ENCODE peak calls at places on chromosomes 13 and 19, in four cellular contexts. Y is GM12878, W is left lung, F is gastroesophageal sphincter. J is an unnamed sample.
A peak's percentile ranks its signal among the peaks of the same experiment; 100 is the strongest.

GRCh38 chr13:50068508-50068907 is 53.3 kb downstream of the KCNRG start:
- ATAC-seq in W (no peak), Y (no peak), F (no peak), J (no peak)

GRCh38 chr13:99145461-99145860 is 55.2 kb upstream of the UBAC2 start:
- ATAC-seq in Y (no peak), W (no peak), F (no peak), J (no peak)

GRCh38 chr13:57044910-57045309 is 95.8 kb upstream of the PRR20A start:
- ATAC-seq in W (no peak), F (no peak), Y (no peak), J (no peak)

GRCh38 chr19:51784922-51785690 is 9.9 kb upstream of the FPR3 start:
- ATAC-seq in W (peak; percentile 83), Y (peak; percentile 22), F (peak; percentile 93), J (no peak)

GRCh38 chr13:81017525-81018152 is 676.7 kb upstream of the SPRY2 start:
- ATAC-seq in F (no peak), W (peak; percentile 77), Y (peak; percentile 88), J (peak; percentile 85)

GRCh38 chr13:34750078-34750703 is 191.9 kb upstream of the NBEA start:
- ATAC-seq in F (peak; percentile 40), Y (peak; percentile 77), W (peak; percentile 38), J (peak; percentile 84)

GRCh38 chr19:55400281-55401087 is 7.1 kb downstream of the UBE2S start:
- ATAC-seq in F (no peak), W (no peak), Y (no peak), J (no peak)

GRCh38 chr19:13803038-13803437 is 7.8 kb downstream of the ZSWIM4 start:
- ATAC-seq in F (no peak), W (peak; percentile 84), Y (no peak), J (no peak)

GRCh38 chr19:10742494-10742893 is 24.6 kb downstream of the DNM2 start:
- ATAC-seq in Y (no peak), W (no peak), F (peak; percentile 57), J (no peak)

GRCh38 chr19:51097166-51097736 is 11.0 kb downstream of the CTU1 start:
- ATAC-seq in W (peak; percentile 78), F (no peak), Y (peak; percentile 92), J (peak; percentile 79)

GRCh38 chr13:75226092-75226491 is 255.9 kb downstream of the TBC1D4 start:
- ATAC-seq in F (no peak), Y (no peak), W (peak; percentile 87), J (peak; percentile 6)

GRCh38 chr19:39154626-39155100 is 29.1 kb downstream of the PAK4 start:
- ATAC-seq in W (peak; percentile 72), Y (no peak), F (no peak), J (peak; percentile 20)

GRCh38 chr19:45578861-45579260 is 5.7 kb downstream of the OPA3 start:
- ATAC-seq in F (no peak), Y (no peak), W (no peak), J (no peak)

GRCh38 chr13:40518481-40518882 is 148.0 kb downstream of the FOXO1 start:
- ATAC-seq in W (no peak), F (no peak), Y (peak; percentile 74), J (peak; percentile 18)

J was measured in SK-N-SH treated with all-trans-retinoic acid at 6 μM for 48 hours.